ENCODE peak calls at places on chromosomes 11 and 22, in six cellular contexts. One of them, this sample, is unnamed.

GRCh38 chr22:36365020-36365411 is 22.8 kb downstream of the MYH9 start:
- DNase-seq in H9: no peak
- DNase-seq in IMR-90: peak; percentile 99
- DNase-seq in mesenchymal stem cell: peak; percentile 99
- DNase-seq in neuronal stem cell: no peak
- DNase-seq in H1: no peak
- DNase-seq in this sample: peak; percentile 88

GRCh38 chr11:38345286-38345685 is 1747.2 kb upstream of the RAG2 start:
- DNase-seq in H9: no peak
- DNase-seq in IMR-90: no peak
- DNase-seq in mesenchymal stem cell: no peak
- DNase-seq in neuronal stem cell: no peak
- DNase-seq in H1: no peak
- DNase-seq in this sample: no peak

GRCh38 chr11:83019888-83020579 is 51.7 kb downstream of the RAB30 start:
- DNase-seq in H9: no peak
- DNase-seq in IMR-90: no peak
- DNase-seq in mesenchymal stem cell: no peak
- DNase-seq in neuronal stem cell: no peak
- DNase-seq in H1: no peak
- DNase-seq in this sample: no peak

GRCh38 chr11:19817870-19818269 is 105.2 kb downstream of the NAV2 start:
- DNase-seq in H9: no peak
- DNase-seq in IMR-90: no peak
- DNase-seq in mesenchymal stem cell: no peak
- DNase-seq in neuronal stem cell: no peak
- DNase-seq in H1: peak; percentile 51
- DNase-seq in this sample: no peak

GRCh38 chr11:2462092-2462985 is 17.5 kb downstream of the KCNQ1 start:
- DNase-seq in H9: no peak
- DNase-seq in IMR-90: no peak
- DNase-seq in mesenchymal stem cell: no peak
- DNase-seq in neuronal stem cell: no peak
- DNase-seq in H1: no peak
- DNase-seq in this sample: no peak

GRCh38 chr11:59069082-59069481 is 17.0 kb upstream of the GLYATL1B start:
- DNase-seq in H9: no peak
- DNase-seq in IMR-90: peak; percentile 5
- DNase-seq in mesenchymal stem cell: no peak
- DNase-seq in neuronal stem cell: no peak
- DNase-seq in H1: no peak
- DNase-seq in this sample: no peak

GRCh38 chr22:29149841-29150555 is 55.7 kb upstream of the EMID1 start:
- DNase-seq in H9: peak; percentile 22
- DNase-seq in IMR-90: no peak
- DNase-seq in mesenchymal stem cell: no peak
- DNase-seq in neuronal stem cell: no peak
- DNase-seq in H1: no peak
- DNase-seq in this sample: no peak

GRCh38 chr22:46763051-46763705 is 728 bp downstream of the TBC1D22A start:
- DNase-seq in H9: no peak
- DNase-seq in IMR-90: peak; percentile 7
- DNase-seq in mesenchymal stem cell: peak; percentile 46
- DNase-seq in neuronal stem cell: no peak
- DNase-seq in H1: no peak
- DNase-seq in this sample: peak; percentile 30

GRCh38 chr11:36775157-36775556 is 177.1 kb upstream of the RAG2 start:
- DNase-seq in H9: no peak
- DNase-seq in IMR-90: no peak
- DNase-seq in mesenchymal stem cell: peak; percentile 11
- DNase-seq in neuronal stem cell: no peak
- DNase-seq in H1: no peak
- DNase-seq in this sample: peak; percentile 26
- H2BK15ac ChIP-seq in H9: no peak overlapping the region
- H2BK15ac ChIP-seq in IMR-90: no peak overlapping the region
- H2BK15ac ChIP-seq in mesenchymal stem cell: no peak overlapping the region
- H2BK15ac ChIP-seq in neuronal stem cell: no peak overlapping the region
- H2BK15ac ChIP-seq in H1: no peak overlapping the region
- H2BK15ac ChIP-seq in this sample: no peak overlapping the region

GRCh38 chr11:34528072-34528471 is 14.5 kb upstream of the ELF5 start:
- DNase-seq in H9: no peak
- DNase-seq in IMR-90: no peak
- DNase-seq in mesenchymal stem cell: no peak
- DNase-seq in neuronal stem cell: no peak
- DNase-seq in H1: no peak
- DNase-seq in this sample: no peak
- H2BK15ac ChIP-seq in H9: no peak overlapping the region
- H2BK15ac ChIP-seq in IMR-90: no peak overlapping the region
- H2BK15ac ChIP-seq in mesenchymal stem cell: no peak overlapping the region
- H2BK15ac ChIP-seq in neuronal stem cell: no peak overlapping the region
- H2BK15ac ChIP-seq in H1: no peak overlapping the region
- H2BK15ac ChIP-seq in this sample: no peak overlapping the region

GRCh38 chr11:35815556-35816315 is 128.1 kb upstream of the LDLRAD3 start:
- DNase-seq in H9: no peak
- DNase-seq in IMR-90: peak; percentile 24
- DNase-seq in mesenchymal stem cell: no peak
- DNase-seq in neuronal stem cell: no peak
- DNase-seq in H1: no peak
- DNase-seq in this sample: no peak

GRCh38 chr11:35811783-35812182 is 132.1 kb upstream of the LDLRAD3 start:
- DNase-seq in H9: no peak
- DNase-seq in IMR-90: no peak
- DNase-seq in mesenchymal stem cell: no peak
- DNase-seq in neuronal stem cell: no peak
- DNase-seq in H1: no peak
- DNase-seq in this sample: no peak

GRCh38 chr11:35814720-35815305 is 129.0 kb upstream of the LDLRAD3 start:
- DNase-seq in H9: no peak
- DNase-seq in IMR-90: peak; percentile 18
- DNase-seq in mesenchymal stem cell: no peak
- DNase-seq in neuronal stem cell: no peak
- DNase-seq in H1: no peak
- DNase-seq in this sample: no peak

GRCh38 chr11:35812850-35813249 is 131.0 kb upstream of the LDLRAD3 start:
- DNase-seq in H9: no peak
- DNase-seq in IMR-90: no peak
- DNase-seq in mesenchymal stem cell: no peak
- DNase-seq in neuronal stem cell: no peak
- DNase-seq in H1: no peak
- DNase-seq in this sample: no peak

GRCh38 chr11:35814026-35814425 is 129.8 kb upstream of the LDLRAD3 start:
- DNase-seq in H9: no peak
- DNase-seq in IMR-90: no peak
- DNase-seq in mesenchymal stem cell: no peak
- DNase-seq in neuronal stem cell: no peak
- DNase-seq in H1: no peak
- DNase-seq in this sample: no peak
- H2BK15ac ChIP-seq in H9: no peak overlapping the region
- H2BK15ac ChIP-seq in IMR-90: no peak overlapping the region
- H2BK15ac ChIP-seq in mesenchymal stem cell: no peak overlapping the region
- H2BK15ac ChIP-seq in neuronal stem cell: no peak overlapping the region
- H2BK15ac ChIP-seq in H1: no peak overlapping the region
- H2BK15ac ChIP-seq in this sample: no peak overlapping the region

GRCh38 chr11:804599-804964 is 449 bp downstream of the PIDD1 start:
- DNase-seq in H9: no peak
- DNase-seq in IMR-90: no peak
- DNase-seq in mesenchymal stem cell: no peak
- DNase-seq in neuronal stem cell: no peak
- DNase-seq in H1: no peak
- DNase-seq in this sample: no peak
- H2BK15ac ChIP-seq in H9: no peak overlapping the region
- H2BK15ac ChIP-seq in IMR-90: no peak overlapping the region
- H2BK15ac ChIP-seq in mesenchymal stem cell: peak overlapping the region; percentile 70
- H2BK15ac ChIP-seq in neuronal stem cell: peak overlapping the region; percentile 91
- H2BK15ac ChIP-seq in H1: no peak overlapping the region
- H2BK15ac ChIP-seq in this sample: no peak overlapping the region

GRCh38 chr11:44767421-44767820 is 40.7 kb downstream of the TSPAN18 start:
- DNase-seq in H9: no peak
- DNase-seq in IMR-90: peak; percentile 64
- DNase-seq in mesenchymal stem cell: peak; percentile 43
- DNase-seq in neuronal stem cell: no peak
- DNase-seq in H1: no peak
- DNase-seq in this sample: no peak

GRCh38 chr11:44765676-44766075 is 38.9 kb downstream of the TSPAN18 start:
- DNase-seq in H9: peak; percentile 5
- DNase-seq in IMR-90: no peak
- DNase-seq in mesenchymal stem cell: no peak
- DNase-seq in neuronal stem cell: no peak
- DNase-seq in H1: no peak
- DNase-seq in this sample: no peak

GRCh38 chr11:44765026-44765595 is 38.3 kb downstream of the TSPAN18 start:
- DNase-seq in H9: peak; percentile 8
- DNase-seq in IMR-90: no peak
- DNase-seq in mesenchymal stem cell: no peak
- DNase-seq in neuronal stem cell: no peak
- DNase-seq in H1: no peak
- DNase-seq in this sample: no peak

GRCh38 chr11:44766112-44766971 is 39.6 kb downstream of the TSPAN18 start:
- DNase-seq in H9: peak; percentile 22
- DNase-seq in IMR-90: peak; percentile 93
- DNase-seq in mesenchymal stem cell: peak; percentile 94
- DNase-seq in neuronal stem cell: no peak
- DNase-seq in H1: no peak
- DNase-seq in this sample: peak; percentile 79

DNA sequence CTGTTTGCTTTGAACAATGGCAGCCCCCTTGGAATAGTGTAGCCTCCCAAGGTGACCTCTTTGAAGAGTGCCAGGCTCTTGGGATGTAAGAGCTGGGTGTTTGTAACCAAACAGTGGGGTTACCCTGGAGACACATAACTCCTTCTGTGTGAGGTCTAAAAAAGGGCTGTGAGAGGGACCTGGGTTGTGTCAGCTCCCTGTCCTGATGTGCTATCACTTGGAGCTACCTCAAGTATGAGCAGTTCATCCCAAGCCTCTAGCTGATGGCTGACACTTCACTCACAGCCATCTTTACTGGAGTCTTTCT is 40.2 kb downstream of the TSPAN18 start:
- DNase-seq in H9: peak; percentile 24
- DNase-seq in IMR-90: peak; percentile 34
- DNase-seq in mesenchymal stem cell: peak; percentile 94
- DNase-seq in neuronal stem cell: no peak
- DNase-seq in H1: no peak
- DNase-seq in this sample: peak; percentile 67
- H2BK15ac ChIP-seq in H9: no peak overlapping the region
- H2BK15ac ChIP-seq in IMR-90: peak overlapping the region; percentile 35
- H2BK15ac ChIP-seq in mesenchymal stem cell: peak overlapping the region; percentile 48
- H2BK15ac ChIP-seq in neuronal stem cell: no peak overlapping the region
- H2BK15ac ChIP-seq in H1: no peak overlapping the region
- H2BK15ac ChIP-seq in this sample: no peak overlapping the region

GRCh38 chr22:49403102-49403501 is 424.6 kb downstream of the BRD1 start:
- DNase-seq in H9: peak; percentile 8
- DNase-seq in IMR-90: no peak
- DNase-seq in mesenchymal stem cell: no peak
- DNase-seq in neuronal stem cell: no peak
- DNase-seq in H1: no peak
- DNase-seq in this sample: no peak

GRCh38 chr22:49402169-49402568 is 425.5 kb downstream of the BRD1 start:
- DNase-seq in H9: peak; percentile 12
- DNase-seq in IMR-90: no peak
- DNase-seq in mesenchymal stem cell: no peak
- DNase-seq in neuronal stem cell: no peak
- DNase-seq in H1: no peak
- DNase-seq in this sample: no peak

GRCh38 chr22:49405590-49405989 is 422.1 kb downstream of the BRD1 start:
- DNase-seq in H9: peak; percentile 12
- DNase-seq in IMR-90: no peak
- DNase-seq in mesenchymal stem cell: no peak
- DNase-seq in neuronal stem cell: no peak
- DNase-seq in H1: no peak
- DNase-seq in this sample: no peak

GRCh38 chr22:49404576-49405199 is 423.0 kb downstream of the BRD1 start:
- DNase-seq in H9: peak; percentile 24
- DNase-seq in IMR-90: no peak
- DNase-seq in mesenchymal stem cell: no peak
- DNase-seq in neuronal stem cell: no peak
- DNase-seq in H1: no peak
- DNase-seq in this sample: no peak

GRCh38 chr22:49404020-49404419 is 423.7 kb downstream of the BRD1 start:
- DNase-seq in H9: peak; percentile 17
- DNase-seq in IMR-90: no peak
- DNase-seq in mesenchymal stem cell: no peak
- DNase-seq in neuronal stem cell: no peak
- DNase-seq in H1: no peak
- DNase-seq in this sample: no peak
- H2BK15ac ChIP-seq in H9: no peak overlapping the region
- H2BK15ac ChIP-seq in IMR-90: no peak overlapping the region
- H2BK15ac ChIP-seq in mesenchymal stem cell: no peak overlapping the region
- H2BK15ac ChIP-seq in neuronal stem cell: no peak overlapping the region
- H2BK15ac ChIP-seq in H1: no peak overlapping the region
- H2BK15ac ChIP-seq in this sample: no peak overlapping the region

GRCh38 chr11:72812968-72813739 is 1.1 kb upstream of the ATG16L2 start:
- DNase-seq in H9: peak; percentile 82
- DNase-seq in IMR-90: peak; percentile 60
- DNase-seq in mesenchymal stem cell: peak; percentile 73
- DNase-seq in neuronal stem cell: no peak
- DNase-seq in H1: no peak
- DNase-seq in this sample: peak; percentile 86
- H2BK15ac ChIP-seq in H9: no peak overlapping the region
- H2BK15ac ChIP-seq in IMR-90: no peak overlapping the region
- H2BK15ac ChIP-seq in mesenchymal stem cell: no peak overlapping the region
- H2BK15ac ChIP-seq in neuronal stem cell: peak overlapping the region; percentile 76
- H2BK15ac ChIP-seq in H1: no peak overlapping the region
- H2BK15ac ChIP-seq in this sample: no peak overlapping the region

GRCh38 chr11:13878077-13878476 is 84.4 kb upstream of the SPON1 start:
- DNase-seq in H9: no peak
- DNase-seq in IMR-90: no peak
- DNase-seq in mesenchymal stem cell: no peak
- DNase-seq in neuronal stem cell: no peak
- DNase-seq in H1: no peak
- DNase-seq in this sample: no peak

GRCh38 chr11:13883042-13883441 is 79.5 kb upstream of the SPON1 start:
- DNase-seq in H9: no peak
- DNase-seq in IMR-90: no peak
- DNase-seq in mesenchymal stem cell: no peak
- DNase-seq in neuronal stem cell: no peak
- DNase-seq in H1: no peak
- DNase-seq in this sample: no peak

GRCh38 chr11:13881176-13881680 is 81.3 kb upstream of the SPON1 start:
- DNase-seq in H9: no peak
- DNase-seq in IMR-90: no peak
- DNase-seq in mesenchymal stem cell: no peak
- DNase-seq in neuronal stem cell: no peak
- DNase-seq in H1: no peak
- DNase-seq in this sample: no peak

GRCh38 chr11:13883589-13883988 is 78.9 kb upstream of the SPON1 start:
- DNase-seq in H9: no peak
- DNase-seq in IMR-90: no peak
- DNase-seq in mesenchymal stem cell: no peak
- DNase-seq in neuronal stem cell: no peak
- DNase-seq in H1: no peak
- DNase-seq in this sample: no peak

GRCh38 chr11:13880719-13881118 is 81.8 kb upstream of the SPON1 start:
- DNase-seq in H9: no peak
- DNase-seq in IMR-90: no peak
- DNase-seq in mesenchymal stem cell: no peak
- DNase-seq in neuronal stem cell: no peak
- DNase-seq in H1: no peak
- DNase-seq in this sample: peak; percentile 38
- H2BK15ac ChIP-seq in H9: no peak overlapping the region
- H2BK15ac ChIP-seq in IMR-90: no peak overlapping the region
- H2BK15ac ChIP-seq in mesenchymal stem cell: no peak overlapping the region
- H2BK15ac ChIP-seq in neuronal stem cell: no peak overlapping the region
- H2BK15ac ChIP-seq in H1: no peak overlapping the region
- H2BK15ac ChIP-seq in this sample: no peak overlapping the region

GRCh38 chr11:77725433-77725832 is 87.8 kb upstream of the CLNS1A start:
- DNase-seq in H9: no peak
- DNase-seq in IMR-90: no peak
- DNase-seq in mesenchymal stem cell: no peak
- DNase-seq in neuronal stem cell: no peak
- DNase-seq in H1: no peak
- DNase-seq in this sample: no peak
- H2BK15ac ChIP-seq in H9: no peak overlapping the region
- H2BK15ac ChIP-seq in IMR-90: no peak overlapping the region
- H2BK15ac ChIP-seq in mesenchymal stem cell: no peak overlapping the region
- H2BK15ac ChIP-seq in neuronal stem cell: no peak overlapping the region
- H2BK15ac ChIP-seq in H1: no peak overlapping the region
- H2BK15ac ChIP-seq in this sample: no peak overlapping the region

This sample was measured in mesendoderm.